ENCODE peak calls at places on chromosomes 4 and X, in four cellular contexts. O is HFF-Myc, D is neural progenitor cell, Z is NT2/D1. B is an unnamed sample.

GRCh38 chr4:158895797-158896442 is 127.1 kb downstream of the FNIP2 start:
- DNase-seq in O (no peak), D (peak), Z (no peak), B (no peak)

GRCh38 chrX:45697591-45697990 is 496.9 kb upstream of the DIPK2B start:
- DNase-seq in O (peak), D (no peak), Z (no peak), B (no peak)

GRCh38 chr4:25020240-25020639 is 10.5 kb downstream of the LGI2 start:
- DNase-seq in O (no peak), D (no peak), Z (no peak), B (no peak)

GRCh38 chrX:9953396-9953795 is 13.8 kb upstream of the CLDN34 start:
- DNase-seq in O (no peak), D (no peak), Z (no peak), B (no peak)

GRCh38 chr4:90078440-90078839 is 48.8 kb upstream of the CCSER1 start:
- DNase-seq in O (no peak), D (no peak), Z (no peak), B (no peak)

GRCh38 chr4:54184581-54184980 is 44.5 kb upstream of the PDGFRA start:
- DNase-seq in O (no peak), D (no peak), Z (no peak), B (no peak)

GRCh38 chrX:49111846-49112245 is 11.7 kb downstream of the GPKOW start:
- DNase-seq in O (no peak), D (no peak), Z (no peak), B (no peak)

GRCh38 chr4:12458621-12459020 is 1025.5 kb downstream of the RAB28 start:
- DNase-seq in O (no peak), D (no peak), Z (no peak), B (no peak)

GRCh38 chrX:20913760-20914159 is 460.5 kb upstream of the CNKSR2 start:
- DNase-seq in O (no peak), D (peak), Z (peak), B (peak)

GRCh38 chr4:125838239-125838601 is 523.5 kb downstream of the FAT4 start:
- DNase-seq in O (no peak), D (no peak), Z (no peak), B (no peak)

GRCh38 chr4:20253799-20254409 is 2.2 kb downstream of the SLIT2 start:
- DNase-seq in O (no peak), D (peak), Z (no peak), B (peak)

GRCh38 chr4:185920171-185920570 is 108.2 kb upstream of the SORBS2 start:
- DNase-seq in O (no peak), D (no peak), Z (no peak), B (no peak)

GRCh38 chr4:151798678-151799416 is 38.0 kb upstream of the GATB start:
- DNase-seq in O (no peak), D (no peak), Z (no peak), B (no peak)

GRCh38 chrX:39693298-39693697 is 404.5 kb downstream of the BCOR start:
- DNase-seq in O (no peak), D (peak), Z (no peak), B (no peak)

GRCh38 chr4:96521046-96521536 is 681.2 kb downstream of the PDHA2 start:
- DNase-seq in O (no peak), D (no peak), Z (no peak), B (no peak)

GRCh38 chr4:140943486-140943885 is 187.3 kb upstream of the TBC1D9 start:
- DNase-seq in O (no peak), D (no peak), Z (no peak), B (no peak)

GRCh38 chrX:147912093-147912801 is 528 bp downstream of the FMR1 start:
- DNase-seq in O (no peak), D (peak), Z (no peak), B (peak)

GRCh38 chr4:78428996-78429395 is 122.6 kb upstream of the ANXA3 start:
- DNase-seq in O (no peak), D (no peak), Z (no peak), B (no peak)

GRCh38 chr4:128793859-128794667 is 15.4 kb upstream of the JADE1 start:
- DNase-seq in O (no peak), D (no peak), Z (no peak), B (no peak)

DNA sequence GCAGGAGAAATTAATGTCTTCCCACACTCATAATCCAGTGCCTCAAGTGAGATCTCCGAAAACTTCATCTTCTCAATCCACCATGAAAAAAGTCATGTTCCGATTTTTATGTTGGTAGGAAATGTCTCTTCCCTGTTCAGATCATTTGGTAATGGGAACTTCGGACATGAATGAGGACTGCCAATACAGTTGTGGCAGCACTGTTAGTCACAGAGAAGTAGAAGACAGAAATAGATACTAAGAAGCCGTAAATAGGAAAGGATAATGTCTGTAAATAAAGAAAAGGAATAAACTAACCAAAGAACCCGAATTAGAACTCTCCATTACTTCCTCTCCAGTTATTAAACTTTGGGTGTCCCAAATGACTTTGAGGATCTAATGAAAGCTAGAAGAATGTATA is 69.6 kb downstream of the DDX60L start:
- DNase-seq in O (no peak), D (no peak), Z (no peak), B (no peak)
- H3K4me3 ChIP-seq in O (no peak), D (no peak), Z (no peak), B (no peak)

GRCh38 chr4:3391422-3391821 is 50.3 kb upstream of the HGFAC start:
- DNase-seq in O (no peak), D (no peak), Z (no peak), B (no peak)
- H3K4me3 ChIP-seq in O (no peak), D (no peak), Z (no peak), B (no peak)

GRCh38 chr4:127781303-127782024 is 658 bp upstream of the HSPA4L start:
- DNase-seq in O (no peak), D (no peak), Z (no peak), B (peak)

GRCh38 chr4:127782275-127783025 is at the start of gene HSPA4L:
- DNase-seq in O (peak), D (peak), Z (peak), B (peak)

GRCh38 chr4:127783971-127784519 is 1.9 kb downstream of the HSPA4L start:
- DNase-seq in O (no peak), D (no peak), Z (no peak), B (no peak)

GRCh38 chr4:127782025-127782274 is 172 bp upstream of the HSPA4L start:
- DNase-seq in O (peak), D (peak), Z (peak), B (peak)

GRCh38 chr4:127783026-127783769 is 1.1 kb downstream of the HSPA4L start:
- DNase-seq in O (peak), D (peak), Z (no peak), B (peak)
- H3K4me3 ChIP-seq in O (peak), D (peak), Z (peak), B (peak)

DNA sequence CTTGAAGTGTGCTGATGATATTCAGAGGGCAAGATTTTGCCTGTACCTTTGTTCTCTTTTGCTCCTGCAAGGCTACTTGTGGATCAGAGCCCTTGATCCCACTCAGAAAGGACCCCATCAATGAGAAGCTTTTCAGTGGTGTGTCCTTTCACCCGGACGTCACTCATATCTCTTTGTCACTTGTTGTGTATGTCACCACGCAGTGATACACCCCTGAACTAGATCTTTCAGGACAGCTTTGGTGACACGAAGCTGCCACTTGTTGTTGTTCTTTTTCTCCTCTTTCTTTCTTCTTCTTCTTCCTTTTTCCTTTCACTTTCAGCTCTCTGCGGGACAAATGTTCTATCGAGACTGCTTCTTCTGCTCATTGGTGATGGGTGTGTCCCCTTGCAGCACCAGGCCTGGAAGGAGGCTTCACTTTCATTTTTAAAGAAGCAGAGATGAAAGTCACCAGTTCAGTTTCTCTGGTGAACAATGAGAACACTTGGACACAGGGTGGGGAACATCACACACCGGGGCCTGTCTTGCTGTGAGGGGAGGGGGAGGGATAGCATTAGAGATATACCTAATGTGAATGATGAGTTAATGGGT is 83.6 kb downstream of the NBDY start:
- DNase-seq in O (no peak), D (no peak), Z (no peak), B (no peak)
- H3K4me3 ChIP-seq in O (no peak), D (no peak), Z (no peak), B (no peak)

GRCh38 chr4:113382704-113383103 is 333.3 kb downstream of the ANK2 start:
- DNase-seq in O (no peak), D (no peak), Z (no peak), B (no peak)

GRCh38 chr4:113385500-113385899 is 336.0 kb downstream of the ANK2 start:
- DNase-seq in O (no peak), D (no peak), Z (no peak), B (no peak)

GRCh38 chr4:113383111-113383785 is 333.8 kb downstream of the ANK2 start:
- DNase-seq in O (peak), D (no peak), Z (no peak), B (no peak)

GRCh38 chr4:113389160-113389559 is 339.7 kb downstream of the ANK2 start:
- DNase-seq in O (no peak), D (no peak), Z (no peak), B (no peak)

DNA sequence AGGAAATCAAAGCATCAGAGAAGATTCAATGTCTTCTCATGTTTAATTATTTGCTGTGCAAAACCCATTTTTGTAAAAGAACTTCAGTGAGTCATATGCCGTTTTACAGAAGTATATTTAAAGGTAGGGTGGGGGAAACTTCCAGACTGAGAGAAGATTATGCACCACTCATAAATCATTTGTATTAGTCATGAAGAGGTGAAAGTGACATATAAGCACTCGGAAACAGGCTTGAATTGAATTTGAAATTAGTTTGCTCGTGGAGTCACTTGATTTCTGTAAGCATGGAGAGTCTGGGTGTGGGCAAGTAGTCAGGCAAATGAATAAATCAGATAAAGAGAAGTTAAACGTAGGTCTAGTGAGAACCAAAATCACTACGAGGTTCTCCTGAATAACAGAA is 335.1 kb downstream of the ANK2 start:
- DNase-seq in O (peak), D (no peak), Z (no peak), B (no peak)
- H3K4me3 ChIP-seq in O (no peak), D (no peak), Z (no peak), B (no peak)

GRCh38 chr4:38673109-38673978 is 9.3 kb downstream of the KLF3 start:
- DNase-seq in O (peak), D (no peak), Z (no peak), B (peak)
- H3K4me3 ChIP-seq in O (no peak), D (no peak), Z (no peak), B (no peak)